ENCODE peak calls at places on chromosomes 4 and X, in ten cellular contexts. L is Daoy, U is KG1, M is NCI-H1105, C is HT1080, V is lower lobe of right lung, N is SW 1271, D is EL, A is HCEC 1CT, F is HT-29. X is an unnamed sample.

GRCh38 chr4:37767546-37767945 is 58.9 kb upstream of the PGM2 start:
- DNase-seq in L (peak), U (no peak), M (peak), C (peak), V (peak), N (no peak), D (peak), A (no peak), F (peak), X (peak)

GRCh38 chrX:102840871-102841705 is 96.0 kb upstream of the RAB40AL start:
- DNase-seq in L (peak), U (no peak), M (no peak), C (peak), V (no peak), N (no peak), D (peak), A (peak), F (no peak), X (no peak)

GRCh38 chr4:184899261-184900134 is 73.7 kb upstream of the ACSL1 start:
- DNase-seq in L (peak), U (no peak), M (no peak), C (no peak), V (peak), N (no peak), D (peak), A (no peak), F (peak), X (peak)

GRCh38 chrX:35166023-35166422 is 223.4 kb downstream of the FAM47B start:
- DNase-seq in L (no peak), U (no peak), M (no peak), C (no peak), V (no peak), N (no peak), D (no peak), A (no peak), F (no peak), X (no peak)

GRCh38 chr4:14375816-14376215 is 626.5 kb upstream of the CPEB2 start:
- DNase-seq in L (no peak), U (no peak), M (no peak), C (peak), V (no peak), N (no peak), D (peak), A (peak), F (no peak), X (peak)

GRCh38 chrX:123121241-123121640 is 62.8 kb upstream of the GRIA3 start:
- DNase-seq in L (no peak), U (no peak), M (no peak), C (peak), V (no peak), N (no peak), D (peak), A (no peak), F (no peak), X (no peak)

GRCh38 chr4:177964693-177965168 is 522.5 kb upstream of the AGA start:
- DNase-seq in L (peak), U (no peak), M (no peak), C (peak), V (no peak), N (no peak), D (peak), A (peak), F (no peak), X (no peak)

GRCh38 chrX:11667286-11667685 is 1.6 kb upstream of the ARHGAP6 start:
- DNase-seq in L (peak), U (no peak), M (no peak), C (no peak), V (no peak), N (no peak), D (peak), A (no peak), F (no peak), X (no peak)

GRCh38 chr4:26321326-26322276 is 787 bp downstream of the RBPJ start:
- DNase-seq in L (peak), U (no peak), M (no peak), C (no peak), V (peak), N (no peak), D (peak), A (no peak), F (peak), X (no peak)

GRCh38 chr4:110615366-110616161 is 7.3 kb downstream of the PITX2 start:
- DNase-seq in L (no peak), U (no peak), M (no peak), C (no peak), V (no peak), N (no peak), D (no peak), A (no peak), F (no peak), X (no peak)

GRCh38 chr4:42306221-42307109 is 90.8 kb upstream of the SHISA3 start:
- DNase-seq in L (no peak), U (no peak), M (no peak), C (no peak), V (no peak), N (no peak), D (no peak), A (no peak), F (no peak), X (no peak)

GRCh38 chrX:98795636-98796035 is 1614.4 kb downstream of the PCDH19 start:
- DNase-seq in L (no peak), U (no peak), M (no peak), C (peak), V (no peak), N (no peak), D (peak), A (no peak), F (no peak), X (no peak)

GRCh38 chrX:117274943-117275342 is 812.2 kb upstream of the CT83 start:
- DNase-seq in L (no peak), U (no peak), M (peak), C (no peak), V (no peak), N (no peak), D (no peak), A (no peak), F (no peak), X (no peak)

GRCh38 chrX:101287402-101287801 is 3.7 kb downstream of the TAF7L start:
- DNase-seq in L (peak), U (peak), M (peak), C (peak), V (no peak), N (peak), D (peak), A (peak), F (peak), X (no peak)

X was measured in PC-9.